ENCODE peak calls at places on chromosomes 5 and 9, in six cellular contexts. N is DMS 273 treated with DMSO at 0.1 percent for 48 hours, Y is mucosa of gallbladder, L is Calu3, V is non-pigmented ciliary epithelial cell, G is T-helper 1 cell. M is an unnamed sample.

GRCh38 chr5:115389074-115389798 is 92.8 kb upstream of the CCDC112 start:
- DNase-seq in Y (no peak), L (no peak), N (peak), V (no peak), G (no peak), M (no peak)

GRCh38 chr5:452856-453710 is 10.1 kb downstream of the EXOC3 start:
- DNase-seq in Y (no peak), V (no peak), G (no peak), L (no peak), N (no peak), M (peak)

GRCh38 chr9:94085062-94085639 is 887 bp downstream of the PTPDC1 start:
- DNase-seq in Y (no peak), L (no peak), G (no peak), N (no peak), V (peak), M (no peak)

GRCh38 chr5:178703015-178703414 is 27.4 kb downstream of the ZNF354A start:
- DNase-seq in Y (no peak), N (no peak), V (no peak), G (no peak), L (no peak), M (no peak)

GRCh38 chr9:99162759-99163364 is 57.9 kb downstream of the TGFBR1 start:
- DNase-seq in G (peak), V (no peak), Y (no peak), L (no peak), N (no peak), M (no peak)

GRCh38 chr9:99431103-99431502 is 209.0 kb downstream of the SEC61B start:
- DNase-seq in V (peak), G (no peak), L (no peak), N (no peak), Y (no peak), M (no peak)

GRCh38 chr9:68720656-68721313 is 15.7 kb downstream of the PIP5K1B start:
- DNase-seq in L (no peak), G (no peak), Y (no peak), N (no peak), V (no peak), M (no peak)

GRCh38 chr5:179549973-179550510 is 312 bp upstream of the RUFY1 start:
- DNase-seq in N (no peak), L (no peak), V (no peak), G (no peak), Y (no peak), M (no peak)

GRCh38 chr5:180636403-180637075 is 12.9 kb downstream of the FLT4 start:
- DNase-seq in Y (no peak), N (no peak), L (no peak), V (no peak), G (no peak), M (no peak)

M was measured in left lobe of liver.